ENCODE peak calls at places on chromosomes 16 and 17, in four cellular contexts. E, N, Y and T are unnamed samples.

GRCh38 chr17:37301288-37301687 is 74.5 kb upstream of the C17orf78 start:
- DNase-seq in E (no peak), N (no peak), Y (peak; percentile 80), T (no peak)

GRCh38 chr17:17076066-17076465 is 33.8 kb downstream of the MPRIP start:
- DNase-seq in E (no peak), N (no peak), Y (no peak), T (no peak)

GRCh38 chr17:78374631-78375274 is 3.7 kb upstream of the PGS1 start:
- DNase-seq in E (no peak), N (no peak), Y (peak; percentile 93), T (no peak)

GRCh38 chr16:30353438-30354129 is 1.5 kb downstream of the CD2BP2 start:
- DNase-seq in E (no peak), N (no peak), Y (no peak), T (no peak)

GRCh38 chr16:66315210-66315825 is 51.2 kb upstream of the CDH5 start:
- DNase-seq in E (peak; percentile 66), N (peak; percentile 49), Y (peak; percentile 59), T (peak; percentile 18)

GRCh38 chr17:48725005-48725293 is 2.0 kb downstream of the PRAC2 start:
- DNase-seq in E (no peak), N (no peak), Y (no peak), T (no peak)

GRCh38 chr17:68424861-68425260 is 32.4 kb downstream of the WIPI1 start:
- DNase-seq in E (no peak), N (no peak), Y (no peak), T (no peak)

GRCh38 chr17:27937026-27937546 is 43.9 kb upstream of the LYRM9 start:
- DNase-seq in E (no peak), N (no peak), Y (no peak), T (no peak)

GRCh38 chr16:16120382-16121184 is 102.7 kb downstream of the ABCC6 start:
- DNase-seq in E (peak; percentile 24), N (no peak), Y (no peak), T (no peak)

GRCh38 chr16:3295783-3296182 is 9.4 kb downstream of the TIGD7 start:
- DNase-seq in E (no peak), N (no peak), Y (no peak), T (no peak)

GRCh38 chr16:67517178-67517492 is 11.5 kb upstream of the RIPOR1 start:
- DNase-seq in E (peak; percentile 12), N (no peak), Y (no peak), T (no peak)

GRCh38 chr17:491086-492014 is 138.7 kb upstream of the RPH3AL start:
- DNase-seq in E (peak; percentile 38), N (peak; percentile 34), Y (peak; percentile 64), T (no peak)

GRCh38 chr17:5506307-5506706 is 19.9 kb downstream of the MIS12 start:
- DNase-seq in E (no peak), N (no peak), Y (no peak), T (no peak)

GRCh38 chr17:57552114-57552601 is 192.9 kb downstream of the CCDC182 start:
- DNase-seq in E (no peak), N (no peak), Y (peak; percentile 40), T (peak; percentile 8)

GRCh38 chr17:73683788-73684582 is 39.7 kb upstream of the SDK2 start:
- DNase-seq in E (no peak), N (no peak), Y (no peak), T (no peak)

GRCh38 chr16:62249069-62249468 is 212.8 kb upstream of the CDH8 start:
- DNase-seq in E (no peak), N (no peak), Y (no peak), T (no peak)

GRCh38 chr16:26111900-26112299 is 420.1 kb downstream of the HS3ST4 start:
- DNase-seq in E (no peak), N (no peak), Y (no peak), T (no peak)

GRCh38 chr17:56887105-56887504 is 26.7 kb downstream of the TRIM25 start:
- DNase-seq in E (no peak), N (no peak), Y (peak; percentile 10), T (no peak)

GRCh38 chr16:47622666-47623176 is 161.6 kb downstream of the PHKB start:
- DNase-seq in E (no peak), N (no peak), Y (no peak), T (no peak)

GRCh38 chr16:88384222-88385111 is 1.7 kb downstream of the ZNF469 start:
- DNase-seq in E (peak; percentile 12), N (no peak), Y (no peak), T (no peak)

GRCh38 chr17:50285941-50286340 is 11.7 kb downstream of the TMEM92 start:
- DNase-seq in E (no peak), N (no peak), Y (no peak), T (no peak)

GRCh38 chr17:63039899-63040602 is 74.0 kb downstream of the TANC2 start:
- DNase-seq in E (no peak), N (no peak), Y (peak; percentile 84), T (no peak)

GRCh38 chr17:12545877-12546513 is 119.7 kb upstream of the MYOCD start:
- DNase-seq in E (peak; percentile 2), N (no peak), Y (peak; percentile 38), T (peak; percentile 27)

GRCh38 chr16:84177740-84178070 is 9.2 kb downstream of the TAF1C start:
- DNase-seq in E (no peak), N (peak; percentile 23), Y (peak; percentile 86), T (no peak)

GRCh38 chr16:65657556-65657955 is 535.7 kb upstream of the CDH11 start:
- DNase-seq in E (no peak), N (no peak), Y (peak; percentile 54), T (no peak)

GRCh38 chr17:1029196-1029911 is 32.4 kb downstream of the TIMM22 start:
- DNase-seq in E (no peak), N (no peak), Y (peak; percentile 59), T (no peak)

GRCh38 chr17:63930951-63931575 is 1.1 kb downstream of the CD79B start:
- DNase-seq in E (peak; percentile 25), N (no peak), Y (no peak), T (peak; percentile 52)

GRCh38 chr16:35425270-35425669 is 1965.9 kb downstream of the TP53TG3F start:
- DNase-seq in E (no peak), N (no peak), Y (no peak), T (no peak)

GRCh38 chr17:44176671-44177501 is 6.4 kb downstream of the ASB16 start:
- DNase-seq in E (no peak), N (no peak), Y (no peak), T (no peak)

GRCh38 chr16:28998837-28999236 is 14.0 kb downstream of the LAT start:
- DNase-seq in E (no peak), N (no peak), Y (no peak), T (no peak)

GRCh38 chr16:68369697-68370096 is 58.9 kb downstream of the PRMT7 start:
- DNase-seq in E (peak; percentile 97), N (no peak), Y (no peak), T (peak; percentile 53)

GRCh38 chr17:7438050-7438614 is 1.2 kb upstream of the FGF11 start:
- DNase-seq in E (peak; percentile 60), N (no peak), Y (no peak), T (no peak)

GRCh38 chr17:7439462-7440112 is at the start of gene FGF11:
- DNase-seq in E (no peak), N (no peak), Y (no peak), T (no peak)

GRCh38 chr17:7440113-7440822 is 956 bp downstream of the FGF11 start:
- DNase-seq in E (no peak), N (no peak), Y (no peak), T (no peak)

GRCh38 chr17:7437369-7437863 is 1.9 kb upstream of the FGF11 start:
- DNase-seq in E (no peak), N (no peak), Y (no peak), T (no peak)

DNA sequence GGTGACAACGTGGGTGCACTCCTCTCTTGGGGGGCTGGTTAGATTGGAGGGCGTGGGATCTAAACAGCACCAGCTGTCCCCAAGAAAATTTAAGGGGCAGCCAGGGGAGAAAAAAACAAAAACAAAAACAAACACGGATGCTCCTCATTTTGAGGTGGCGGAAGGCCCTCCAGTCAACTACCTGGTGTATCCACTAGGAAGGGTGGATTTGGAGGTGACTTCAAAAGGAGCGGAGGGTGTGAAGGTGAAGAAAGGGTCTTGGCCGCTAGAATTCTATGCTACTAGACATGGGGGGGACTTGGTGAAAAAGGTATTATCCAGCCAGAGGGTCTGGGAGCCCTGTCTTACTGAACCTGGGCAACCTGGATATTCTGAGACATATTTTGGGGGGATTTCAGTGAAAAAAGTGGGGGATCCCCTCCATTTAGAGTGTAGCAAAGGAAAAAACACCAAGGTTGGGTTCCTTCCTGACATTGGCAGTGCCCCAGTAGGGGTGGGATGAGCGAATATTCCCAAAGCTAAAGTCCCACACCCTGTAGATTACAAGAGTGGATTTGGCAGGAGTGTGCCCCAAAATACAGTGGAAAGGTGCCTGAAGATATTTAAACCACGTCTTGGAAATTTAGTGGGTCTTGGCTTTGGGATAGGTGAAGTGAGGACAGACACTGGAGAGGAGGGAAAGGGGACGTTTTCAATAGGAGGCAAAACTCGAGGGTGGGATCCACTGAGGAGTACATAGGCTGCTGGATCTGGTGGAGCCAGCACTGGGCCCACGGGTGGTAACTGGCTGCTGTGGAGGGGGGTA is 454 bp upstream of the FGF11 start:
- DNase-seq in E (no peak), N (no peak), Y (no peak), T (no peak)
- H3K4me3 ChIP-seq in E (no peak overlapping the region), N (no peak overlapping the region), Y (no peak overlapping the region), T (peak overlapping the region; percentile 45)

GRCh38 chr17:55318081-55318480 is 53.3 kb downstream of the HLF start:
- DNase-seq in E (no peak), N (no peak), Y (no peak), T (no peak)

GRCh38 chr17:55317284-55317683 is 52.5 kb downstream of the HLF start:
- DNase-seq in E (no peak), N (no peak), Y (no peak), T (no peak)

GRCh38 chr17:55319933-55320593 is 55.3 kb downstream of the HLF start:
- DNase-seq in E (no peak), N (no peak), Y (no peak), T (no peak)

GRCh38 chr17:55320594-55321506 is 56.1 kb downstream of the HLF start:
- DNase-seq in E (no peak), N (no peak), Y (no peak), T (no peak)

DNA sequence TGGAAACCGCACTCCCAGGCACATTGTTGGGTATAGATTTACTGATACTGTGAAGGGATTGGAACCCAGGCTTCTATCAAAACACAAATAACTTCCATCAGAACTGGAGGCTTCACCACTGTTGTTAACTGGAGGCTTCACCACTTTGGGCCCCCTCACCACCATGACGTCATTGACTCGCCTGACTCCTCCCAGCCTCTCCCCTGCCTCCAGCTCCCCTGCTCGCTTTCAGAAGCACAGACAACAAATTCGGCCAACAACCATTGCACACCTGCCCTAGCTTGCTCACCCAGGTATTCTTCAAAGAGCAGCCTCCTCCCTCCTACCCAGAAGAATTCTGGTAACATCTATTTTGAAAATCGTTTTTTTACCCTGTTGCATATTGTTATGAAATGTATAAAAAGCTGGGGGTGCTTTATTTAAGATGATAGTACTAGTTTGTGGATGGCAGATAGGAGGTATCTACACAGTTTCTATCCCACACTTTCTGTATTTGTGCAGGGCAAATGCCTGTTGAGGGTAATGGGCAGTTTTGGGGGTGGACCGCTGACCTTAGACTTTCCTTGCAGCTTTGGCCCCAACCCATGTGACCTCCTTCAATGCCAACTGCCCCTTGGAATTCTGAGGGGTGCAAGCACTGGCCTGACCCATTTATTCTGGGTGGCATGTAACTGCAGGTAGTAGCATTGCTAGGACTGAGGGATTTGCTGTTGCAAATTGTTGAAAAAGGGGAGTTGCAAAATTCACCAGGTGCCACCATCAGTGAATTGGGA is 54.1 kb downstream of the HLF start:
- DNase-seq in E (no peak), N (no peak), Y (no peak), T (no peak)
- TF ChIP-seq CTCF in E (no peak), N (no peak), Y (no peak), T (no peak)

GRCh38 chr17:82385559-82386255 is 14.1 kb downstream of the UTS2R start:
- DNase-seq in E (no peak), N (no peak), Y (no peak), T (no peak)
- H3K4me3 ChIP-seq in E (no peak overlapping the region), N (no peak overlapping the region), Y (no peak overlapping the region), T (no peak overlapping the region)

GRCh38 chr17:80737106-80738019 is 192.7 kb downstream of the RPTOR start:
- DNase-seq in E (peak; percentile 72), N (no peak), Y (no peak), T (peak; percentile 76)
- TF ChIP-seq CTCF in E (no peak), N (no peak), Y (no peak), T (peak; percentile 46)